ENCODE peak calls at places on chromosomes 16 and 17, in ten cellular contexts. S is IMR-90; V is heart left ventricle; E is breast epithelium; N is AG09309; A is T1000; B is GM12891; M is lower lobe of right lung; G is stimulated activated CD8-positive, alpha-beta memory T cell treated with anti-CD3 and anti-CD28 coated beads, Interleukin-15, amount 100 ng/mL, for 24 hours; X is PC-3. Q is an unnamed sample.

GRCh38 chr16:426115-426905 is 861 bp downstream of the RAB11FIP3 start:
- DNase-seq in N (no peak), G (no peak), X (no peak), S (no peak), M (no peak), E (no peak), V (peak), A (no peak), B (no peak), Q (peak)

GRCh38 chr17:2433696-2434095 is 32.8 kb upstream of the MNT start:
- DNase-seq in S (peak), A (peak), B (no peak), E (no peak), G (no peak), X (peak), N (no peak), V (no peak), M (no peak), Q (peak)

GRCh38 chr17:68356520-68356919 is 65.2 kb downstream of the ARSG start:
- DNase-seq in G (no peak), N (no peak), B (no peak), E (no peak), S (no peak), M (no peak), A (no peak), X (no peak), V (no peak), Q (no peak)

GRCh38 chr16:58651965-58652348 is 22.3 kb upstream of the CNOT1 start:
- DNase-seq in M (no peak), S (peak), A (no peak), V (no peak), E (no peak), N (no peak), X (no peak), B (no peak), G (no peak), Q (peak)

GRCh38 chr17:8436169-8436932 is 667 bp downstream of the NDEL1 start:
- DNase-seq in M (peak), B (peak), E (peak), V (peak), A (peak), X (peak), N (peak), G (peak), S (peak), Q (peak)

GRCh38 chr17:12209792-12210191 is 189.1 kb downstream of the MAP2K4 start:
- DNase-seq in B (no peak), S (no peak), V (no peak), N (no peak), A (no peak), M (no peak), X (no peak), E (no peak), G (no peak), Q (no peak)

GRCh38 chr17:43416998-43417891 is 18.5 kb downstream of the ARL4D start:
- DNase-seq in N (no peak), A (no peak), G (no peak), M (peak), X (peak), E (peak), B (no peak), S (peak), V (peak), Q (peak)

GRCh38 chr17:56653877-56654276 is 60.4 kb downstream of the NOG start:
- DNase-seq in S (peak), M (no peak), V (no peak), G (no peak), E (no peak), A (peak), X (peak), N (no peak), B (no peak), Q (peak)

GRCh38 chr16:28531777-28532744 is 6.7 kb downstream of the NUPR1 start:
- DNase-seq in E (no peak), M (peak), N (no peak), S (no peak), V (peak), X (no peak), B (no peak), G (no peak), A (no peak), Q (no peak)

GRCh38 chr17:10033449-10033848 is 128.4 kb upstream of the RCVRN start:
- DNase-seq in V (no peak), N (no peak), E (no peak), B (no peak), G (no peak), X (no peak), M (no peak), A (no peak), S (no peak), Q (no peak)

GRCh38 chr17:37278247-37278894 is 97.4 kb upstream of the C17orf78 start:
- DNase-seq in V (no peak), S (no peak), B (no peak), G (no peak), X (peak), N (no peak), E (no peak), A (no peak), M (no peak), Q (no peak)

GRCh38 chr17:67531291-67531690 is 154.2 kb downstream of the PITPNC1 start:
- DNase-seq in S (no peak), V (peak), M (no peak), X (no peak), A (no peak), B (no peak), N (no peak), E (no peak), G (no peak), Q (no peak)

GRCh38 chr16:85123891-85124635 is 11.8 kb upstream of the CIBAR2 start:
- DNase-seq in E (peak), S (peak), M (peak), V (peak), N (peak), A (peak), X (peak), G (no peak), B (no peak), Q (peak)

GRCh38 chr17:78991017-78991783 is 11.5 kb upstream of the LGALS3BP start:
- DNase-seq in M (peak), V (no peak), A (no peak), X (no peak), E (no peak), N (no peak), B (no peak), G (no peak), S (no peak), Q (no peak)

GRCh38 chr17:80835816-80836657 is 155.6 kb upstream of the CHMP6 start:
- DNase-seq in X (no peak), V (no peak), N (no peak), B (no peak), M (peak), G (no peak), E (no peak), A (no peak), S (no peak), Q (no peak)

GRCh38 chr17:83173997-83174858 is 94.8 kb downstream of the METRNL start:
- DNase-seq in E (peak), A (no peak), B (peak), S (peak), M (no peak), V (peak), G (no peak), X (peak), N (no peak), Q (no peak)

GRCh38 chr17:74228326-74228978 is 15.1 kb downstream of the TTYH2 start:
- DNase-seq in N (no peak), V (no peak), E (no peak), X (no peak), S (no peak), M (no peak), G (no peak), A (no peak), B (no peak), Q (no peak)

GRCh38 chr16:85363881-85364280 is 249.2 kb upstream of the GSE1 start:
- DNase-seq in A (no peak), E (no peak), X (no peak), B (no peak), N (peak), S (no peak), G (no peak), M (no peak), V (no peak), Q (no peak)

GRCh38 chr16:10552998-10553491 is 27.4 kb downstream of the EMP2 start:
- DNase-seq in B (peak), G (peak), S (no peak), E (no peak), M (peak), A (no peak), V (peak), X (no peak), N (no peak), Q (no peak)

GRCh38 chr16:62225675-62226074 is 189.4 kb upstream of the CDH8 start:
- DNase-seq in M (peak), G (no peak), N (no peak), E (peak), A (no peak), S (no peak), V (peak), B (peak), X (peak), Q (peak)

GRCh38 chr16:58882292-58882691 is 148.2 kb upstream of the GOT2 start:
- DNase-seq in E (no peak), B (peak), S (no peak), N (no peak), A (no peak), M (no peak), G (no peak), X (no peak), V (no peak), Q (no peak)

GRCh38 chr16:24138024-24138423 is 118.1 kb upstream of the CACNG3 start:
- DNase-seq in G (no peak), E (no peak), V (no peak), B (no peak), A (no peak), M (no peak), N (no peak), X (no peak), S (no peak), Q (no peak)

GRCh38 chr17:42655528-42655927 is 3.6 kb upstream of the TUBG2 start:
- DNase-seq in G (no peak), S (peak), N (no peak), A (no peak), X (no peak), M (no peak), V (no peak), E (no peak), B (no peak), Q (no peak)

GRCh38 chr16:88516666-88517065 is 53.5 kb upstream of the ZC3H18 start:
- DNase-seq in G (no peak), N (no peak), X (no peak), B (no peak), A (no peak), E (no peak), S (no peak), V (no peak), M (no peak), Q (no peak)

GRCh38 chr17:43006639-43007551 is at the start of gene IFI35:
- DNase-seq in S (peak), A (peak), B (peak), N (no peak), M (peak), G (peak), V (peak), E (peak), X (peak), Q (peak)

Q was measured in mammary epithelial cell.